ENCODE peak calls at places on chromosomes 7 and 10, in five cellular contexts. One of them, this sample, is unnamed.

GRCh38 chr7:34991938-34992840 is 45.1 kb downstream of the DPY19L1 start:
- DNase-seq in heart right ventricle: no peak
- DNase-seq in neural crest cell: no peak
- DNase-seq in MCF 10A: peak
- DNase-seq in cardiac fibroblast: peak
- DNase-seq in this sample: no peak

GRCh38 chr7:80372415-80372814 is 139.4 kb downstream of the GNAT3 start:
- DNase-seq in heart right ventricle: no peak
- DNase-seq in neural crest cell: no peak
- DNase-seq in MCF 10A: no peak
- DNase-seq in cardiac fibroblast: peak
- DNase-seq in this sample: no peak

GRCh38 chr10:17454181-17454800 is at the start of gene ST8SIA6:
- DNase-seq in heart right ventricle: peak
- DNase-seq in neural crest cell: peak
- DNase-seq in MCF 10A: peak
- DNase-seq in cardiac fibroblast: peak
- DNase-seq in this sample: peak

GRCh38 chr7:23357190-23358093 is 58.3 kb downstream of the MALSU1 start:
- DNase-seq in heart right ventricle: no peak
- DNase-seq in neural crest cell: no peak
- DNase-seq in MCF 10A: peak
- DNase-seq in cardiac fibroblast: peak
- DNase-seq in this sample: no peak

GRCh38 chr10:101133489-101134298 is 2.6 kb downstream of the TLX1 start:
- DNase-seq in heart right ventricle: no peak
- DNase-seq in neural crest cell: no peak
- DNase-seq in MCF 10A: no peak
- DNase-seq in cardiac fibroblast: no peak
- DNase-seq in this sample: peak

GRCh38 chr7:64559206-64559605 is 3.7 kb downstream of the ZNF680 start:
- DNase-seq in heart right ventricle: no peak
- DNase-seq in neural crest cell: no peak
- DNase-seq in MCF 10A: peak
- DNase-seq in cardiac fibroblast: peak
- DNase-seq in this sample: no peak

GRCh38 chr10:88920198-88920597 is 32.4 kb downstream of the ACTA2 start:
- DNase-seq in heart right ventricle: no peak
- DNase-seq in neural crest cell: no peak
- DNase-seq in MCF 10A: peak
- DNase-seq in cardiac fibroblast: peak
- DNase-seq in this sample: no peak

GRCh38 chr10:89550509-89550908 is 15.1 kb upstream of the SLC16A12 start:
- DNase-seq in heart right ventricle: peak
- DNase-seq in neural crest cell: no peak
- DNase-seq in MCF 10A: peak
- DNase-seq in cardiac fibroblast: peak
- DNase-seq in this sample: no peak

GRCh38 chr7:142420554-142421362 is 162.9 kb upstream of the PRSS58 start:
- DNase-seq in heart right ventricle: no peak
- DNase-seq in neural crest cell: no peak
- DNase-seq in MCF 10A: peak
- DNase-seq in cardiac fibroblast: peak
- DNase-seq in this sample: peak

GRCh38 chr10:113268186-113268585 is 284.7 kb upstream of the HABP2 start:
- DNase-seq in heart right ventricle: no peak
- DNase-seq in neural crest cell: no peak
- DNase-seq in MCF 10A: no peak
- DNase-seq in cardiac fibroblast: no peak
- DNase-seq in this sample: no peak

GRCh38 chr7:30459591-30460245 is 18.9 kb downstream of the NOD1 start:
- DNase-seq in heart right ventricle: no peak
- DNase-seq in neural crest cell: no peak
- DNase-seq in MCF 10A: peak
- DNase-seq in cardiac fibroblast: peak
- DNase-seq in this sample: no peak

GRCh38 chr7:100835903-100836811 is 8.8 kb upstream of the EPHB4 start:
- DNase-seq in heart right ventricle: peak
- DNase-seq in neural crest cell: no peak
- DNase-seq in MCF 10A: no peak
- DNase-seq in cardiac fibroblast: peak
- DNase-seq in this sample: peak

GRCh38 chr7:46356365-46356764 is 435.3 kb upstream of the IGFBP3 start:
- DNase-seq in heart right ventricle: no peak
- DNase-seq in neural crest cell: no peak
- DNase-seq in MCF 10A: no peak
- DNase-seq in cardiac fibroblast: no peak
- DNase-seq in this sample: no peak

GRCh38 chr7:82507976-82508677 is 64.5 kb upstream of the CACNA2D1 start:
- DNase-seq in heart right ventricle: no peak
- DNase-seq in neural crest cell: no peak
- DNase-seq in MCF 10A: no peak
- DNase-seq in cardiac fibroblast: no peak
- DNase-seq in this sample: no peak

GRCh38 chr7:147432068-147432467 is 1158.5 kb upstream of the C7orf33 start:
- DNase-seq in heart right ventricle: no peak
- DNase-seq in neural crest cell: no peak
- DNase-seq in MCF 10A: peak
- DNase-seq in cardiac fibroblast: peak
- DNase-seq in this sample: peak

GRCh38 chr10:122445469-122445868 is 9.0 kb upstream of the ARMS2 start:
- DNase-seq in heart right ventricle: no peak
- DNase-seq in neural crest cell: no peak
- DNase-seq in MCF 10A: no peak
- DNase-seq in cardiac fibroblast: peak
- DNase-seq in this sample: no peak

GRCh38 chr7:116511552-116512523 is 12.3 kb downstream of the CAV2 start:
- DNase-seq in heart right ventricle: no peak
- DNase-seq in neural crest cell: no peak
- DNase-seq in MCF 10A: peak
- DNase-seq in cardiac fibroblast: peak
- DNase-seq in this sample: no peak

GRCh38 chr10:128569546-128569945 is 443.3 kb upstream of the MKI67 start:
- DNase-seq in heart right ventricle: no peak
- DNase-seq in neural crest cell: no peak
- DNase-seq in MCF 10A: no peak
- DNase-seq in cardiac fibroblast: no peak
- DNase-seq in this sample: no peak

GRCh38 chr10:14382022-14382421 is 51.3 kb upstream of the FRMD4A start:
- DNase-seq in heart right ventricle: no peak
- DNase-seq in neural crest cell: no peak
- DNase-seq in MCF 10A: no peak
- DNase-seq in cardiac fibroblast: peak
- DNase-seq in this sample: no peak

GRCh38 chr10:19832624-19833507 is 16.6 kb downstream of the PLXDC2 start:
- DNase-seq in heart right ventricle: no peak
- DNase-seq in neural crest cell: no peak
- DNase-seq in MCF 10A: peak
- DNase-seq in cardiac fibroblast: no peak
- DNase-seq in this sample: peak

GRCh38 chr10:80896959-80897358 is 359.3 kb downstream of the SH2D4B start:
- DNase-seq in heart right ventricle: no peak
- DNase-seq in neural crest cell: no peak
- DNase-seq in MCF 10A: peak
- DNase-seq in cardiac fibroblast: no peak
- DNase-seq in this sample: no peak

GRCh38 chr7:130943336-130943901 is 209.4 kb upstream of the KLF14 start:
- DNase-seq in heart right ventricle: no peak
- DNase-seq in neural crest cell: no peak
- DNase-seq in MCF 10A: peak
- DNase-seq in cardiac fibroblast: peak
- DNase-seq in this sample: no peak

GRCh38 chr7:42385912-42386311 is 148.9 kb upstream of the GLI3 start:
- DNase-seq in heart right ventricle: no peak
- DNase-seq in neural crest cell: no peak
- DNase-seq in MCF 10A: peak
- DNase-seq in cardiac fibroblast: no peak
- DNase-seq in this sample: no peak
- TF ChIP-seq CTCF in heart right ventricle: no peak
- TF ChIP-seq CTCF in neural crest cell: no peak
- TF ChIP-seq CTCF in MCF 10A: no peak
- TF ChIP-seq CTCF in cardiac fibroblast: peak
- TF ChIP-seq CTCF in this sample: no peak

GRCh38 chr7:137287651-137288258 is 55.8 kb downstream of the PTN start:
- DNase-seq in heart right ventricle: no peak
- DNase-seq in neural crest cell: no peak
- DNase-seq in MCF 10A: peak
- DNase-seq in cardiac fibroblast: peak
- DNase-seq in this sample: no peak
- TF ChIP-seq CTCF in heart right ventricle: no peak
- TF ChIP-seq CTCF in neural crest cell: peak
- TF ChIP-seq CTCF in MCF 10A: no peak
- TF ChIP-seq CTCF in cardiac fibroblast: peak
- TF ChIP-seq CTCF in this sample: peak

DNA sequence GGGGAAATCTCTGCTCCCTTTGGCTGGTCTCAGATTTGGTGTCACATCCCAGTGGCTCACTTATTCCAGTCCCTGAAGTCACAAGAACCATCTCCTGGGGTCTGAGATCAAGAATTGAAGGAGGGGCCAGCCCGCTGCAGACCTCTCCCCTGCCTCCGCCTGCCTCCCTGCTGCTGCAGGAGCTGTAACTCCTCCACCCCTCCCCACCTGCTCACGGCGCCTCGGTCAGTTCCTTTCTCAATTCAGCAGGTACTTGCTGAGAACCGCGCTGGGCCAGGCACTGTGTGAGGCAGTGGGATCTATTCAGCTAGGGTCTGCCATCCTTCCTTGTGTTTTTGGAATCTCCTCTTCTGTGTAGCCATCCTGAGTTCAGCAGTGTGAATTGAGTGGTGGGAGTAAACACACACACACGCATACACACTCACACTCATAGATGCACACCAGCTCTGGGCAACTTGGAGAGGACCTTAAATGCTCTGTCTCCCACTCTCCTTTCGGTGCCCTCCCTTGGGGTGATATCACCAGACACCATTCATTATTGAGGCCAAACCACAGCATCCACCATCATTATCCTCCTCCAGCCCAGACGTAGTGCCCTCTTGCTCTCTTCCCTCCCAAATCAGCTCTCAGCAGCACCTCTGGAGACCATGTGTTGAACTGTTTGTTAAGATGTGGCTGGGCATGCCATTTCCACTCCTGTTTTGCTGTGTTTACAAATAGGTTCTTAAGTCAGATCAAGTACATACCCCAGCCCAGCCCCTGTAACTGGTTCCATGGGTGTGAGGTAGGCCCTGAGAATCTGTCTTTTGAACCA is 22.0 kb upstream of the ANKRD2 start:
- DNase-seq in heart right ventricle: no peak
- DNase-seq in neural crest cell: no peak
- DNase-seq in MCF 10A: no peak
- DNase-seq in cardiac fibroblast: no peak
- DNase-seq in this sample: no peak
- TF ChIP-seq CTCF in heart right ventricle: no peak
- TF ChIP-seq CTCF in neural crest cell: no peak
- TF ChIP-seq CTCF in MCF 10A: no peak
- TF ChIP-seq CTCF in cardiac fibroblast: no peak
- TF ChIP-seq CTCF in this sample: no peak

GRCh38 chr10:61929555-61929954 is 28.1 kb downstream of the ARID5B start:
- DNase-seq in heart right ventricle: no peak
- DNase-seq in neural crest cell: no peak
- DNase-seq in MCF 10A: no peak
- DNase-seq in cardiac fibroblast: no peak
- DNase-seq in this sample: no peak
- TF ChIP-seq CTCF in heart right ventricle: no peak
- TF ChIP-seq CTCF in neural crest cell: no peak
- TF ChIP-seq CTCF in MCF 10A: no peak
- TF ChIP-seq CTCF in cardiac fibroblast: no peak
- TF ChIP-seq CTCF in this sample: no peak

GRCh38 chr10:7788640-7789335 is 811 bp downstream of the ATP5F1C start:
- DNase-seq in heart right ventricle: no peak
- DNase-seq in neural crest cell: peak
- DNase-seq in MCF 10A: peak
- DNase-seq in cardiac fibroblast: peak
- DNase-seq in this sample: no peak

GRCh38 chr10:7787857-7788639 is at the start of the genes ATP5F1C and KIN:
- DNase-seq in heart right ventricle: peak
- DNase-seq in neural crest cell: peak
- DNase-seq in MCF 10A: peak
- DNase-seq in cardiac fibroblast: peak
- DNase-seq in this sample: peak

GRCh38 chr10:7789390-7789789 is 1.4 kb downstream of the ATP5F1C start:
- DNase-seq in heart right ventricle: peak
- DNase-seq in neural crest cell: no peak
- DNase-seq in MCF 10A: peak
- DNase-seq in cardiac fibroblast: peak
- DNase-seq in this sample: peak

GRCh38 chr10:7792541-7792940 is 4.6 kb downstream of the ATP5F1C start:
- DNase-seq in heart right ventricle: no peak
- DNase-seq in neural crest cell: no peak
- DNase-seq in MCF 10A: no peak
- DNase-seq in cardiac fibroblast: no peak
- DNase-seq in this sample: no peak

GRCh38 chr10:7787150-7787856 is 490 bp downstream of the KIN start:
- DNase-seq in heart right ventricle: no peak
- DNase-seq in neural crest cell: no peak
- DNase-seq in MCF 10A: peak
- DNase-seq in cardiac fibroblast: peak
- DNase-seq in this sample: no peak
- TF ChIP-seq CTCF in heart right ventricle: no peak
- TF ChIP-seq CTCF in neural crest cell: no peak
- TF ChIP-seq CTCF in MCF 10A: no peak
- TF ChIP-seq CTCF in cardiac fibroblast: no peak
- TF ChIP-seq CTCF in this sample: no peak

DNA sequence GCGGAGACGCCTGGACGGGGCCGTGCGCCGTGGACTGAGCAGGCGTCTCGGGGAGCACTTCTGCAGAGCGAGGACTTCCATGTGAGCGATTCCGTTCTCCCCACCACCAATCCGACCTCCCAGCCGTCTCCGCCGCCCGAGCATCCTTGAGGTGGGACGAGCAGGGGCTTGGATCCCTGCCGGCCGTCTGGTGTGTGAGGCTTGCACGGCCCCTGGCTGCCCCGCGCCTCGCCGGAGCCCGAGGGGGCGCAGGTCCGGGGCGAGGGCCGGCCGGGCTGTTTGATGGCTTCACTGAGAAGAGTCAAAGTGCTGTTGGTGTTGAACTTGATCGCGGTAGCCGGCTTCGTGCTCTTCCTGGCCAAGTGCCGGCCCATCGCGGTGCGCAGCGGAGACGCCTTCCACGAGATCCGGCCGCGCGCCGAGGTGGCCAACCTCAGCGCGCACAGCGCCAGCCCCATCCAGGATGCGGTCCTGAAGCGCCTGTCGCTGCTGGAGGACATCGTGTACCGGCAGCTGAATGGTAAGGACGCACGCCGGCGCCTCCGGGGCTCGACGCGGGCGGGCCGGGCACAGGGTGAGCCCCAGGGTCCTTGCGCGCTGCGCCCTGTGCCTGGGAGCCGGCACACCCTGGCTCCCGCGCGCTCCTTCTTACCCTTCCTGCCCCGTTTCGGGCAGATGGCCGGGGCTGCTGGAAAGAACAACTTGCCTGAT is 732 bp downstream of the GALNT17 start:
- DNase-seq in heart right ventricle: peak
- DNase-seq in neural crest cell: peak
- DNase-seq in MCF 10A: no peak
- DNase-seq in cardiac fibroblast: peak
- DNase-seq in this sample: peak
- TF ChIP-seq CTCF in heart right ventricle: no peak
- TF ChIP-seq CTCF in neural crest cell: no peak
- TF ChIP-seq CTCF in MCF 10A: no peak
- TF ChIP-seq CTCF in cardiac fibroblast: no peak
- TF ChIP-seq CTCF in this sample: no peak